ENCODE peak calls at places on chromosomes 1 and 21, in six cellular contexts. One of them, this sample, is unnamed.

GRCh38 chr1:20185834-20186782 is at the start of the genes PLA2G2C and UBXN10:
- DNase-seq in type B pancreatic cell: peak
- DNase-seq in bronchial epithelial cell: no peak
- DNase-seq in AG04450: no peak
- DNase-seq in ovary: peak
- DNase-seq in AG10803: no peak
- DNase-seq in this sample: peak

GRCh38 chr1:103788377-103788776 is 38.7 kb downstream of the AMY1C start:
- DNase-seq in ovary: no peak
- DNase-seq in bronchial epithelial cell: peak
- DNase-seq in AG04450: no peak
- DNase-seq in type B pancreatic cell: no peak
- DNase-seq in AG10803: peak
- DNase-seq in this sample: no peak

GRCh38 chr21:18522181-18522771 is 118.7 kb upstream of the TMPRSS15 start:
- DNase-seq in type B pancreatic cell: no peak
- DNase-seq in AG10803: no peak
- DNase-seq in ovary: no peak
- DNase-seq in AG04450: no peak
- DNase-seq in bronchial epithelial cell: no peak
- DNase-seq in this sample: no peak

GRCh38 chr21:42091899-42092508 is 20.9 kb downstream of the UMODL1 start:
- DNase-seq in type B pancreatic cell: no peak
- DNase-seq in bronchial epithelial cell: no peak
- DNase-seq in AG10803: no peak
- DNase-seq in ovary: no peak
- DNase-seq in AG04450: no peak
- DNase-seq in this sample: no peak

GRCh38 chr1:19974822-19975416 is 4.5 kb downstream of the PLA2G2A start:
- DNase-seq in type B pancreatic cell: no peak
- DNase-seq in AG04450: peak
- DNase-seq in AG10803: peak
- DNase-seq in bronchial epithelial cell: peak
- DNase-seq in ovary: peak
- DNase-seq in this sample: peak

GRCh38 chr1:31016868-31017267 is 48.6 kb downstream of the PUM1 start:
- DNase-seq in bronchial epithelial cell: no peak
- DNase-seq in type B pancreatic cell: no peak
- DNase-seq in AG10803: no peak
- DNase-seq in AG04450: no peak
- DNase-seq in ovary: no peak
- DNase-seq in this sample: no peak

GRCh38 chr1:29389533-29390041 is 153.3 kb downstream of the PTPRU start:
- DNase-seq in bronchial epithelial cell: no peak
- DNase-seq in type B pancreatic cell: peak
- DNase-seq in AG04450: no peak
- DNase-seq in ovary: no peak
- DNase-seq in AG10803: no peak
- DNase-seq in this sample: no peak

GRCh38 chr21:34745557-34746255 is 76.9 kb downstream of the CLIC6 start:
- DNase-seq in ovary: peak
- DNase-seq in AG04450: peak
- DNase-seq in bronchial epithelial cell: peak
- DNase-seq in AG10803: peak
- DNase-seq in type B pancreatic cell: no peak
- DNase-seq in this sample: peak

GRCh38 chr1:245537992-245538391 is 383.2 kb downstream of the KIF26B start:
- DNase-seq in AG10803: peak
- DNase-seq in type B pancreatic cell: no peak
- DNase-seq in AG04450: no peak
- DNase-seq in ovary: no peak
- DNase-seq in bronchial epithelial cell: no peak
- DNase-seq in this sample: peak

GRCh38 chr1:181163662-181164061 is 75.2 kb downstream of the IER5 start:
- DNase-seq in AG04450: no peak
- DNase-seq in bronchial epithelial cell: no peak
- DNase-seq in AG10803: no peak
- DNase-seq in type B pancreatic cell: no peak
- DNase-seq in ovary: no peak
- DNase-seq in this sample: no peak

GRCh38 chr1:181161170-181161870 is 72.8 kb downstream of the IER5 start:
- DNase-seq in type B pancreatic cell: no peak
- DNase-seq in AG10803: no peak
- DNase-seq in bronchial epithelial cell: no peak
- DNase-seq in ovary: no peak
- DNase-seq in AG04450: no peak
- DNase-seq in this sample: no peak

GRCh38 chr1:181159451-181160151 is 71.1 kb downstream of the IER5 start:
- DNase-seq in ovary: no peak
- DNase-seq in AG04450: no peak
- DNase-seq in type B pancreatic cell: no peak
- DNase-seq in AG10803: peak
- DNase-seq in bronchial epithelial cell: peak
- DNase-seq in this sample: no peak

GRCh38 chr1:181155339-181155738 is 66.8 kb downstream of the IER5 start:
- DNase-seq in type B pancreatic cell: no peak
- DNase-seq in ovary: no peak
- DNase-seq in AG04450: no peak
- DNase-seq in bronchial epithelial cell: no peak
- DNase-seq in AG10803: no peak
- DNase-seq in this sample: no peak

DNA sequence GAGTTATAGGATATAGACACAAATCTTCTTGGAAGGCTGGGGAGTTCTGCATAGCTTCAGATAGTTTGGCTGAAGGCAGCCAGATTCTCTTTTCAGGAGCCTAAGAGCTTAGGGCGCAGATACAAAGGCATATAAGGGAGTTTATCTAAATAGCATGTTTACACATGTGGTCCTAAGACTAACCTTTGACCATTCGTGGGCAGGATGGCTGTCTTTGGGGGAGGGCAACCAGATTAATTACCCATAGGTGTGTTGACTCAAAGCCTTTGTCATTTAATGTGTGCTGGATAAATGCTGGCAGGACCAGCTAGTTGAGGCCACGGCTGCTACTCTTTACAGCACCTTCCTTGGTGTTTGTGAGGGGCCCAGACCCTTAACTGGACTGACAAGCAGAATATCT is 71.8 kb downstream of the IER5 start:
- DNase-seq in type B pancreatic cell: no peak
- DNase-seq in ovary: no peak
- DNase-seq in AG10803: no peak
- DNase-seq in bronchial epithelial cell: peak
- DNase-seq in AG04450: no peak
- DNase-seq in this sample: no peak
- TF ChIP-seq CTCF in type B pancreatic cell: no peak
- TF ChIP-seq CTCF in ovary: no peak
- TF ChIP-seq CTCF in AG10803: no peak
- TF ChIP-seq CTCF in bronchial epithelial cell: no peak
- TF ChIP-seq CTCF in AG04450: no peak
- TF ChIP-seq CTCF in this sample: no peak

DNA sequence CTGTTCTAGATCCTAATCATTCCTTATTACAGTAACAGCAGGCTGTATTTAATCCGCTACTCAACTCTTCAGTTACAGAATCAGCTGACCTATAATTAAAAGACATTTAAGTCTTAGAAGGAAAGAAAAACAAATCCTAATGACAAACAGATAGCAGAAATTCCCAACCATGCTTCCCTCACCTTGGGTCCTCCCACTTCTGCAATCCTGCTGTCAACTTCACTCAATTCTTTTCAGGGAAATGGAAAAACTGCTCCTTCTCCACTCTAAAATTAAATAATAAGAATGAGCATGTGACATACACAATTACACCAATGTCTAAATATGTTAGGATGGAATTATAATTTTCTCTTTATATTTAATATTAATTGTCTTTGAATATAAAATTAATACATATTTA is 182.6 kb upstream of the LYPLAL1 start:
- DNase-seq in type B pancreatic cell: no peak
- DNase-seq in AG04450: no peak
- DNase-seq in ovary: no peak
- DNase-seq in bronchial epithelial cell: no peak
- DNase-seq in AG10803: no peak
- DNase-seq in this sample: no peak
- TF ChIP-seq CTCF in type B pancreatic cell: no peak
- TF ChIP-seq CTCF in AG04450: no peak
- TF ChIP-seq CTCF in ovary: no peak
- TF ChIP-seq CTCF in bronchial epithelial cell: no peak
- TF ChIP-seq CTCF in AG10803: no peak
- TF ChIP-seq CTCF in this sample: no peak

DNA sequence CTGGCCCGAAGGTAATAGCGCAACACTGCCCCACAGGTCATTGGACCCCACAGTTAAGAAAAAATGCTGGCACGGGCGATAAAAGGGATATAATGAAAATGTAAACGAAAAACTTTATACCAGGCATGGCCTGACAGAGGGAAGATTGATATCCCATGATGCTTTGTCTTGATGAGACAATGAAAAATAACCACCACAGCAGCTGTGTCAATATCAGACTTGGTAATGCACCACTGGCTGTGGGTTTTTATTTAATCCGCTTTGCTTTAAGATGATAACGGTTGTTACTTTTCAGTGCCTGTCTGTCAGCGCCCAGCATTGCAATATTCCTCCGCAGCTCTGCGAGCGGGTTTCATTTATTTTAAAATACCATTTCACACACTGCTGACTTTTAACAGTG is 150.5 kb downstream of the NUF2 start:
- DNase-seq in AG10803: no peak
- DNase-seq in AG04450: no peak
- DNase-seq in bronchial epithelial cell: no peak
- DNase-seq in ovary: no peak
- DNase-seq in type B pancreatic cell: no peak
- DNase-seq in this sample: no peak
- TF ChIP-seq CTCF in AG10803: no peak
- TF ChIP-seq CTCF in AG04450: no peak
- TF ChIP-seq CTCF in bronchial epithelial cell: no peak
- TF ChIP-seq CTCF in ovary: no peak
- TF ChIP-seq CTCF in type B pancreatic cell: no peak
- TF ChIP-seq CTCF in this sample: no peak

GRCh38 chr1:26034504-26035202 is 11.3 kb downstream of the SLC30A2 start:
- DNase-seq in ovary: no peak
- DNase-seq in AG04450: no peak
- DNase-seq in AG10803: no peak
- DNase-seq in bronchial epithelial cell: no peak
- DNase-seq in type B pancreatic cell: no peak
- DNase-seq in this sample: no peak

GRCh38 chr1:26035959-26036755 is 9.8 kb downstream of the SLC30A2 start:
- DNase-seq in AG10803: peak
- DNase-seq in AG04450: peak
- DNase-seq in bronchial epithelial cell: peak
- DNase-seq in ovary: peak
- DNase-seq in type B pancreatic cell: peak
- DNase-seq in this sample: peak

GRCh38 chr1:26037904-26038303 is 8.0 kb downstream of the SLC30A2 start:
- DNase-seq in AG04450: no peak
- DNase-seq in type B pancreatic cell: no peak
- DNase-seq in bronchial epithelial cell: no peak
- DNase-seq in AG10803: no peak
- DNase-seq in ovary: no peak
- DNase-seq in this sample: no peak

GRCh38 chr1:26036756-26037281 is 9.1 kb downstream of the SLC30A2 start:
- DNase-seq in AG04450: no peak
- DNase-seq in type B pancreatic cell: no peak
- DNase-seq in bronchial epithelial cell: no peak
- DNase-seq in ovary: no peak
- DNase-seq in AG10803: no peak
- DNase-seq in this sample: no peak

DNA sequence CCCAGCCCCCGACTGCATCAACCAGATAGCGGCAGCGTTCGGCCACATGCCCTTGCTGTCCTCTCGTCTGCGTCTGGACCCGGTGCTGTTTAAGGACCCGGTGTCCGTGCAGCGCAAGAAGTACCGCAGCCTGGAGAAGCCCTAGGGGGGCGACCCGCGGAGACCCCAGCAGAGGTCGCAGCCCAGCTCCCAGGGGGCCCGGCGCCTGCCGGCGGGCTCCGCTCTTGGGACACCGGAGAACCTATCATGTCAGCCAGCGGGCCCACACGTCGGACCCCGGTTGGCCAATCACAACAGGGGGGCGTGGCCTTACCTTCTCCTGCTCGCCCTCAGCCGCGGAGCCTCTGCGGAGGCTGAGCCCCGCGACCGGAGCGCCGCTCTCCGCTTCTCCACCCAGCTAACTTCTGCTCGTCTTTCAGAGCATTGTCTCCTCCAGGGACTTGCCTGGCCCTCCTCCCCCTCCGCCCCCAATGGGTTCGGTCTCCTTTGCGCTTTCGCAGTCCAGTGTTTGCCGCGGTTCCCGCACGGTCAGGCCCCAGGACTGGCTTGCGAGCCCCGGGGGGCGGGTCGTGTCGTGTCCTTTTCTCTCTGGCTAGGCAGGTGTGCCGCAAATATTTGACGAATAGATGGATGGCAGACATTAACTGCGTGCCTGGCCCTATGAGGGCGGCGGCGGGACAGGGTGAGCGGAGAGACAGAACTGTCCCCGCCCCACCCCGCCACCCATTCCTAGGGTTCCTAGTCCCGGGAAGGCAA is 10.5 kb downstream of the SLC30A2 start:
- DNase-seq in AG04450: peak
- DNase-seq in AG10803: peak
- DNase-seq in bronchial epithelial cell: peak
- DNase-seq in type B pancreatic cell: peak
- DNase-seq in ovary: peak
- DNase-seq in this sample: peak
- TF ChIP-seq CTCF in AG04450: no peak
- TF ChIP-seq CTCF in AG10803: peak
- TF ChIP-seq CTCF in bronchial epithelial cell: no peak
- TF ChIP-seq CTCF in type B pancreatic cell: no peak
- TF ChIP-seq CTCF in ovary: no peak
- TF ChIP-seq CTCF in this sample: peak

GRCh38 chr1:220454155-220454777 is 73.7 kb upstream of the MARK1 start:
- DNase-seq in bronchial epithelial cell: no peak
- DNase-seq in AG10803: no peak
- DNase-seq in type B pancreatic cell: no peak
- DNase-seq in ovary: no peak
- DNase-seq in AG04450: no peak
- DNase-seq in this sample: no peak
- TF ChIP-seq CTCF in bronchial epithelial cell: no peak
- TF ChIP-seq CTCF in AG10803: peak
- TF ChIP-seq CTCF in type B pancreatic cell: peak
- TF ChIP-seq CTCF in ovary: no peak
- TF ChIP-seq CTCF in AG04450: no peak
- TF ChIP-seq CTCF in this sample: no peak

GRCh38 chr1:1230656-1231399 is 973 bp downstream of the SDF4 start:
- DNase-seq in ovary: no peak
- DNase-seq in AG10803: peak
- DNase-seq in bronchial epithelial cell: peak
- DNase-seq in AG04450: no peak
- DNase-seq in type B pancreatic cell: no peak
- DNase-seq in this sample: peak
- TF ChIP-seq CTCF in ovary: no peak
- TF ChIP-seq CTCF in AG10803: peak
- TF ChIP-seq CTCF in bronchial epithelial cell: peak
- TF ChIP-seq CTCF in AG04450: peak
- TF ChIP-seq CTCF in type B pancreatic cell: peak
- TF ChIP-seq CTCF in this sample: peak

GRCh38 chr21:44711327-44712202 is at the start of gene TSPEAR:
- DNase-seq in ovary: no peak
- DNase-seq in bronchial epithelial cell: no peak
- DNase-seq in AG10803: no peak
- DNase-seq in type B pancreatic cell: peak
- DNase-seq in AG04450: no peak
- DNase-seq in this sample: no peak
- TF ChIP-seq CTCF in ovary: no peak
- TF ChIP-seq CTCF in bronchial epithelial cell: no peak
- TF ChIP-seq CTCF in AG10803: no peak
- TF ChIP-seq CTCF in type B pancreatic cell: peak
- TF ChIP-seq CTCF in AG04450: no peak
- TF ChIP-seq CTCF in this sample: no peak

GRCh38 chr1:107515702-107516101 is 374.9 kb downstream of the NTNG1 start:
- DNase-seq in AG04450: no peak
- DNase-seq in bronchial epithelial cell: no peak
- DNase-seq in AG10803: no peak
- DNase-seq in ovary: no peak
- DNase-seq in type B pancreatic cell: no peak
- DNase-seq in this sample: no peak
- TF ChIP-seq CTCF in AG04450: no peak
- TF ChIP-seq CTCF in bronchial epithelial cell: no peak
- TF ChIP-seq CTCF in AG10803: no peak
- TF ChIP-seq CTCF in ovary: no peak
- TF ChIP-seq CTCF in type B pancreatic cell: no peak
- TF ChIP-seq CTCF in this sample: no peak

This sample was measured in K562.